ENCODE peak calls at places on chromosomes 16 and 17, in seven cellular contexts. One of them, this sample, is unnamed.

GRCh38 chr16:7378024-7378695 is 45.5 kb downstream of the RBFOX1 start:
- DNase-seq in endodermal cell: no peak
- DNase-seq in stimulated activated naive CD8-positive, alpha-beta T cell treated with anti-CD3 and anti-CD28 coated beads, Interleukin-15, Interleukin-2, amounts not matched to agents 100 U/mL and 50 U/mL, for 24 hours: no peak
- DNase-seq in activated T-helper 1 cell treated with Interleukin-2 at 50 U/mL for 16 hours: no peak
- DNase-seq in LoVo: no peak
- DNase-seq in DMS53: no peak
- DNase-seq in HFFc6: no peak
- DNase-seq in this sample: no peak

GRCh38 chr16:56102159-56102798 is 89.0 kb upstream of the GNAO1 start:
- DNase-seq in endodermal cell: no peak
- DNase-seq in stimulated activated naive CD8-positive, alpha-beta T cell treated with anti-CD3 and anti-CD28 coated beads, Interleukin-15, Interleukin-2, amounts not matched to agents 100 U/mL and 50 U/mL, for 24 hours: no peak
- DNase-seq in activated T-helper 1 cell treated with Interleukin-2 at 50 U/mL for 16 hours: no peak
- DNase-seq in LoVo: no peak
- DNase-seq in DMS53: no peak
- DNase-seq in HFFc6: no peak
- DNase-seq in this sample: no peak

GRCh38 chr17:9907883-9908648 is 3.0 kb upstream of the RCVRN start:
- DNase-seq in endodermal cell: peak; percentile 75
- DNase-seq in stimulated activated naive CD8-positive, alpha-beta T cell treated with anti-CD3 and anti-CD28 coated beads, Interleukin-15, Interleukin-2, amounts not matched to agents 100 U/mL and 50 U/mL, for 24 hours: no peak
- DNase-seq in activated T-helper 1 cell treated with Interleukin-2 at 50 U/mL for 16 hours: no peak
- DNase-seq in LoVo: no peak
- DNase-seq in DMS53: no peak
- DNase-seq in HFFc6: no peak
- DNase-seq in this sample: no peak

GRCh38 chr16:10879681-10880589 is 2.9 kb downstream of the CIITA start:
- DNase-seq in endodermal cell: no peak
- DNase-seq in stimulated activated naive CD8-positive, alpha-beta T cell treated with anti-CD3 and anti-CD28 coated beads, Interleukin-15, Interleukin-2, amounts not matched to agents 100 U/mL and 50 U/mL, for 24 hours: no peak
- DNase-seq in activated T-helper 1 cell treated with Interleukin-2 at 50 U/mL for 16 hours: no peak
- DNase-seq in LoVo: no peak
- DNase-seq in DMS53: no peak
- DNase-seq in HFFc6: no peak
- DNase-seq in this sample: no peak

GRCh38 chr17:73349138-73349537 is 37.3 kb upstream of the CDC42EP4 start:
- DNase-seq in endodermal cell: peak; percentile 76
- DNase-seq in stimulated activated naive CD8-positive, alpha-beta T cell treated with anti-CD3 and anti-CD28 coated beads, Interleukin-15, Interleukin-2, amounts not matched to agents 100 U/mL and 50 U/mL, for 24 hours: no peak
- DNase-seq in activated T-helper 1 cell treated with Interleukin-2 at 50 U/mL for 16 hours: no peak
- DNase-seq in LoVo: no peak
- DNase-seq in DMS53: no peak
- DNase-seq in HFFc6: no peak
- DNase-seq in this sample: no peak

GRCh38 chr16:89924925-89925307 is 1.8 kb downstream of the TUBB3 start:
- DNase-seq in endodermal cell: peak; percentile 66
- DNase-seq in stimulated activated naive CD8-positive, alpha-beta T cell treated with anti-CD3 and anti-CD28 coated beads, Interleukin-15, Interleukin-2, amounts not matched to agents 100 U/mL and 50 U/mL, for 24 hours: no peak
- DNase-seq in activated T-helper 1 cell treated with Interleukin-2 at 50 U/mL for 16 hours: no peak
- DNase-seq in LoVo: no peak
- DNase-seq in DMS53: peak; percentile 63
- DNase-seq in HFFc6: no peak
- DNase-seq in this sample: no peak

GRCh38 chr17:77958716-77959215 is 263 bp downstream of the TNRC6C start:
- DNase-seq in endodermal cell: no peak
- DNase-seq in stimulated activated naive CD8-positive, alpha-beta T cell treated with anti-CD3 and anti-CD28 coated beads, Interleukin-15, Interleukin-2, amounts not matched to agents 100 U/mL and 50 U/mL, for 24 hours: no peak
- DNase-seq in activated T-helper 1 cell treated with Interleukin-2 at 50 U/mL for 16 hours: no peak
- DNase-seq in LoVo: peak; percentile 8
- DNase-seq in DMS53: no peak
- DNase-seq in HFFc6: no peak
- DNase-seq in this sample: no peak

GRCh38 chr17:36183001-36183810 is 6.8 kb upstream of the TBC1D3B start:
- DNase-seq in endodermal cell: peak; percentile 99
- DNase-seq in stimulated activated naive CD8-positive, alpha-beta T cell treated with anti-CD3 and anti-CD28 coated beads, Interleukin-15, Interleukin-2, amounts not matched to agents 100 U/mL and 50 U/mL, for 24 hours: peak; percentile 55
- DNase-seq in activated T-helper 1 cell treated with Interleukin-2 at 50 U/mL for 16 hours: no peak
- DNase-seq in LoVo: peak; percentile 58
- DNase-seq in DMS53: peak; percentile 89
- DNase-seq in HFFc6: peak; percentile 53
- DNase-seq in this sample: no peak

GRCh38 chr17:56449176-56449575 is 144.3 kb upstream of the NOG start:
- DNase-seq in endodermal cell: no peak
- DNase-seq in stimulated activated naive CD8-positive, alpha-beta T cell treated with anti-CD3 and anti-CD28 coated beads, Interleukin-15, Interleukin-2, amounts not matched to agents 100 U/mL and 50 U/mL, for 24 hours: no peak
- DNase-seq in activated T-helper 1 cell treated with Interleukin-2 at 50 U/mL for 16 hours: no peak
- DNase-seq in LoVo: no peak
- DNase-seq in DMS53: no peak
- DNase-seq in HFFc6: no peak
- DNase-seq in this sample: no peak

GRCh38 chr16:73254983-73255382 is 207.1 kb upstream of the ZFHX3 start:
- DNase-seq in endodermal cell: no peak
- DNase-seq in stimulated activated naive CD8-positive, alpha-beta T cell treated with anti-CD3 and anti-CD28 coated beads, Interleukin-15, Interleukin-2, amounts not matched to agents 100 U/mL and 50 U/mL, for 24 hours: no peak
- DNase-seq in activated T-helper 1 cell treated with Interleukin-2 at 50 U/mL for 16 hours: no peak
- DNase-seq in LoVo: peak; percentile 66
- DNase-seq in DMS53: no peak
- DNase-seq in HFFc6: no peak
- DNase-seq in this sample: no peak

GRCh38 chr17:60077672-60078519 is 825 bp downstream of the HEATR6 start:
- DNase-seq in endodermal cell: no peak
- DNase-seq in stimulated activated naive CD8-positive, alpha-beta T cell treated with anti-CD3 and anti-CD28 coated beads, Interleukin-15, Interleukin-2, amounts not matched to agents 100 U/mL and 50 U/mL, for 24 hours: no peak
- DNase-seq in activated T-helper 1 cell treated with Interleukin-2 at 50 U/mL for 16 hours: peak; percentile 3
- DNase-seq in LoVo: no peak
- DNase-seq in DMS53: no peak
- DNase-seq in HFFc6: no peak
- DNase-seq in this sample: no peak

GRCh38 chr17:80970044-80970761 is 21.4 kb upstream of the CHMP6 start:
- DNase-seq in endodermal cell: peak; percentile 87
- DNase-seq in stimulated activated naive CD8-positive, alpha-beta T cell treated with anti-CD3 and anti-CD28 coated beads, Interleukin-15, Interleukin-2, amounts not matched to agents 100 U/mL and 50 U/mL, for 24 hours: peak; percentile 63
- DNase-seq in activated T-helper 1 cell treated with Interleukin-2 at 50 U/mL for 16 hours: peak; percentile 13
- DNase-seq in LoVo: no peak
- DNase-seq in DMS53: peak; percentile 79
- DNase-seq in HFFc6: no peak
- DNase-seq in this sample: no peak

GRCh38 chr17:58279016-58279671 is 1.6 kb downstream of the MPO start:
- DNase-seq in endodermal cell: no peak
- DNase-seq in stimulated activated naive CD8-positive, alpha-beta T cell treated with anti-CD3 and anti-CD28 coated beads, Interleukin-15, Interleukin-2, amounts not matched to agents 100 U/mL and 50 U/mL, for 24 hours: no peak
- DNase-seq in activated T-helper 1 cell treated with Interleukin-2 at 50 U/mL for 16 hours: no peak
- DNase-seq in LoVo: no peak
- DNase-seq in DMS53: peak; percentile 81
- DNase-seq in HFFc6: no peak
- DNase-seq in this sample: no peak

GRCh38 chr17:75844530-75845057 is 390 bp upstream of the UNC13D start:
- DNase-seq in endodermal cell: no peak
- DNase-seq in stimulated activated naive CD8-positive, alpha-beta T cell treated with anti-CD3 and anti-CD28 coated beads, Interleukin-15, Interleukin-2, amounts not matched to agents 100 U/mL and 50 U/mL, for 24 hours: no peak
- DNase-seq in activated T-helper 1 cell treated with Interleukin-2 at 50 U/mL for 16 hours: no peak
- DNase-seq in LoVo: peak; percentile 94
- DNase-seq in DMS53: no peak
- DNase-seq in HFFc6: no peak
- DNase-seq in this sample: no peak

GRCh38 chr16:56941856-56942331 is 10.0 kb downstream of the HERPUD1 start:
- DNase-seq in endodermal cell: no peak
- DNase-seq in stimulated activated naive CD8-positive, alpha-beta T cell treated with anti-CD3 and anti-CD28 coated beads, Interleukin-15, Interleukin-2, amounts not matched to agents 100 U/mL and 50 U/mL, for 24 hours: no peak
- DNase-seq in activated T-helper 1 cell treated with Interleukin-2 at 50 U/mL for 16 hours: no peak
- DNase-seq in LoVo: no peak
- DNase-seq in DMS53: no peak
- DNase-seq in HFFc6: no peak
- DNase-seq in this sample: no peak

GRCh38 chr17:79841369-79842135 is 2.3 kb upstream of the CBX4 start:
- DNase-seq in endodermal cell: peak; percentile 86
- DNase-seq in stimulated activated naive CD8-positive, alpha-beta T cell treated with anti-CD3 and anti-CD28 coated beads, Interleukin-15, Interleukin-2, amounts not matched to agents 100 U/mL and 50 U/mL, for 24 hours: peak; percentile 19
- DNase-seq in activated T-helper 1 cell treated with Interleukin-2 at 50 U/mL for 16 hours: no peak
- DNase-seq in LoVo: no peak
- DNase-seq in DMS53: peak; percentile 37
- DNase-seq in HFFc6: no peak
- DNase-seq in this sample: no peak

GRCh38 chr17:50564916-50565315 is 4.4 kb downstream of the CACNA1G start:
- DNase-seq in endodermal cell: no peak
- DNase-seq in stimulated activated naive CD8-positive, alpha-beta T cell treated with anti-CD3 and anti-CD28 coated beads, Interleukin-15, Interleukin-2, amounts not matched to agents 100 U/mL and 50 U/mL, for 24 hours: peak; percentile 15
- DNase-seq in activated T-helper 1 cell treated with Interleukin-2 at 50 U/mL for 16 hours: no peak
- DNase-seq in LoVo: no peak
- DNase-seq in DMS53: peak; percentile 53
- DNase-seq in HFFc6: peak; percentile 79
- DNase-seq in this sample: no peak

GRCh38 chr17:14301279-14301760 is 439 bp downstream of the HS3ST3B1 start:
- DNase-seq in endodermal cell: no peak
- DNase-seq in stimulated activated naive CD8-positive, alpha-beta T cell treated with anti-CD3 and anti-CD28 coated beads, Interleukin-15, Interleukin-2, amounts not matched to agents 100 U/mL and 50 U/mL, for 24 hours: peak; percentile 51
- DNase-seq in activated T-helper 1 cell treated with Interleukin-2 at 50 U/mL for 16 hours: no peak
- DNase-seq in LoVo: peak; percentile 46
- DNase-seq in DMS53: no peak
- DNase-seq in HFFc6: no peak
- DNase-seq in this sample: no peak

GRCh38 chr17:66250686-66251085 is 21.5 kb upstream of the APOH start:
- DNase-seq in endodermal cell: no peak
- DNase-seq in stimulated activated naive CD8-positive, alpha-beta T cell treated with anti-CD3 and anti-CD28 coated beads, Interleukin-15, Interleukin-2, amounts not matched to agents 100 U/mL and 50 U/mL, for 24 hours: no peak
- DNase-seq in activated T-helper 1 cell treated with Interleukin-2 at 50 U/mL for 16 hours: no peak
- DNase-seq in LoVo: no peak
- DNase-seq in DMS53: no peak
- DNase-seq in HFFc6: no peak
- DNase-seq in this sample: no peak

GRCh38 chr16:89099905-89100304 is 6.3 kb downstream of the ACSF3 start:
- DNase-seq in endodermal cell: no peak
- DNase-seq in stimulated activated naive CD8-positive, alpha-beta T cell treated with anti-CD3 and anti-CD28 coated beads, Interleukin-15, Interleukin-2, amounts not matched to agents 100 U/mL and 50 U/mL, for 24 hours: peak; percentile 48
- DNase-seq in activated T-helper 1 cell treated with Interleukin-2 at 50 U/mL for 16 hours: no peak
- DNase-seq in LoVo: no peak
- DNase-seq in DMS53: no peak
- DNase-seq in HFFc6: no peak
- DNase-seq in this sample: no peak

GRCh38 chr17:7438050-7438614 is 1.2 kb upstream of the FGF11 start:
- DNase-seq in endodermal cell: peak; percentile 93
- DNase-seq in stimulated activated naive CD8-positive, alpha-beta T cell treated with anti-CD3 and anti-CD28 coated beads, Interleukin-15, Interleukin-2, amounts not matched to agents 100 U/mL and 50 U/mL, for 24 hours: peak; percentile 80
- DNase-seq in activated T-helper 1 cell treated with Interleukin-2 at 50 U/mL for 16 hours: no peak
- DNase-seq in LoVo: no peak
- DNase-seq in DMS53: peak; percentile 77
- DNase-seq in HFFc6: no peak
- DNase-seq in this sample: peak; percentile 40

GRCh38 chr16:87701066-87701425 is 64.7 kb downstream of the KLHDC4 start:
- DNase-seq in endodermal cell: no peak
- DNase-seq in stimulated activated naive CD8-positive, alpha-beta T cell treated with anti-CD3 and anti-CD28 coated beads, Interleukin-15, Interleukin-2, amounts not matched to agents 100 U/mL and 50 U/mL, for 24 hours: no peak
- DNase-seq in activated T-helper 1 cell treated with Interleukin-2 at 50 U/mL for 16 hours: no peak
- DNase-seq in LoVo: no peak
- DNase-seq in DMS53: no peak
- DNase-seq in HFFc6: no peak
- DNase-seq in this sample: no peak

GRCh38 chr17:57328109-57328882 is 72.0 kb downstream of the MSI2 start:
- DNase-seq in endodermal cell: no peak
- DNase-seq in stimulated activated naive CD8-positive, alpha-beta T cell treated with anti-CD3 and anti-CD28 coated beads, Interleukin-15, Interleukin-2, amounts not matched to agents 100 U/mL and 50 U/mL, for 24 hours: no peak
- DNase-seq in activated T-helper 1 cell treated with Interleukin-2 at 50 U/mL for 16 hours: no peak
- DNase-seq in LoVo: no peak
- DNase-seq in DMS53: no peak
- DNase-seq in HFFc6: no peak
- DNase-seq in this sample: no peak

GRCh38 chr17:45218895-45219661 is 2.6 kb upstream of the FMNL1 start:
- DNase-seq in endodermal cell: peak; percentile 98
- DNase-seq in stimulated activated naive CD8-positive, alpha-beta T cell treated with anti-CD3 and anti-CD28 coated beads, Interleukin-15, Interleukin-2, amounts not matched to agents 100 U/mL and 50 U/mL, for 24 hours: peak; percentile 93
- DNase-seq in activated T-helper 1 cell treated with Interleukin-2 at 50 U/mL for 16 hours: peak; percentile 71
- DNase-seq in LoVo: peak; percentile 83
- DNase-seq in DMS53: peak; percentile 88
- DNase-seq in HFFc6: peak; percentile 62
- DNase-seq in this sample: peak; percentile 72

GRCh38 chr16:35298460-35299243 is 1839.2 kb downstream of the TP53TG3F start:
- DNase-seq in endodermal cell: no peak
- DNase-seq in stimulated activated naive CD8-positive, alpha-beta T cell treated with anti-CD3 and anti-CD28 coated beads, Interleukin-15, Interleukin-2, amounts not matched to agents 100 U/mL and 50 U/mL, for 24 hours: no peak
- DNase-seq in activated T-helper 1 cell treated with Interleukin-2 at 50 U/mL for 16 hours: no peak
- DNase-seq in LoVo: no peak
- DNase-seq in DMS53: no peak
- DNase-seq in HFFc6: no peak
- DNase-seq in this sample: no peak

GRCh38 chr17:69060835-69061234 is at the start of gene ABCA9:
- DNase-seq in endodermal cell: no peak
- DNase-seq in stimulated activated naive CD8-positive, alpha-beta T cell treated with anti-CD3 and anti-CD28 coated beads, Interleukin-15, Interleukin-2, amounts not matched to agents 100 U/mL and 50 U/mL, for 24 hours: no peak
- DNase-seq in activated T-helper 1 cell treated with Interleukin-2 at 50 U/mL for 16 hours: no peak
- DNase-seq in LoVo: no peak
- DNase-seq in DMS53: no peak
- DNase-seq in HFFc6: no peak
- DNase-seq in this sample: no peak

GRCh38 chr17:62075308-62075815 is 10.3 kb upstream of the MED13 start:
- DNase-seq in endodermal cell: peak; percentile 52
- DNase-seq in stimulated activated naive CD8-positive, alpha-beta T cell treated with anti-CD3 and anti-CD28 coated beads, Interleukin-15, Interleukin-2, amounts not matched to agents 100 U/mL and 50 U/mL, for 24 hours: no peak
- DNase-seq in activated T-helper 1 cell treated with Interleukin-2 at 50 U/mL for 16 hours: no peak
- DNase-seq in LoVo: no peak
- DNase-seq in DMS53: no peak
- DNase-seq in HFFc6: no peak
- DNase-seq in this sample: no peak

GRCh38 chr16:5186381-5186903 is 88.8 kb upstream of the EEF2KMT start:
- DNase-seq in endodermal cell: no peak
- DNase-seq in stimulated activated naive CD8-positive, alpha-beta T cell treated with anti-CD3 and anti-CD28 coated beads, Interleukin-15, Interleukin-2, amounts not matched to agents 100 U/mL and 50 U/mL, for 24 hours: no peak
- DNase-seq in activated T-helper 1 cell treated with Interleukin-2 at 50 U/mL for 16 hours: no peak
- DNase-seq in LoVo: no peak
- DNase-seq in DMS53: no peak
- DNase-seq in HFFc6: no peak
- DNase-seq in this sample: no peak

GRCh38 chr16:29842732-29843346 is 20.2 kb downstream of the CDIPT start:
- DNase-seq in endodermal cell: no peak
- DNase-seq in stimulated activated naive CD8-positive, alpha-beta T cell treated with anti-CD3 and anti-CD28 coated beads, Interleukin-15, Interleukin-2, amounts not matched to agents 100 U/mL and 50 U/mL, for 24 hours: no peak
- DNase-seq in activated T-helper 1 cell treated with Interleukin-2 at 50 U/mL for 16 hours: no peak
- DNase-seq in LoVo: no peak
- DNase-seq in DMS53: peak; percentile 11
- DNase-seq in HFFc6: no peak
- DNase-seq in this sample: no peak

GRCh38 chr17:43880420-43880991 is 26.8 kb downstream of the MPP2 start:
- DNase-seq in endodermal cell: peak; percentile 92
- DNase-seq in stimulated activated naive CD8-positive, alpha-beta T cell treated with anti-CD3 and anti-CD28 coated beads, Interleukin-15, Interleukin-2, amounts not matched to agents 100 U/mL and 50 U/mL, for 24 hours: peak; percentile 52
- DNase-seq in activated T-helper 1 cell treated with Interleukin-2 at 50 U/mL for 16 hours: no peak
- DNase-seq in LoVo: peak; percentile 50
- DNase-seq in DMS53: peak; percentile 83
- DNase-seq in HFFc6: no peak
- DNase-seq in this sample: peak; percentile 15

GRCh38 chr17:72514888-72515287 is 394.1 kb downstream of the SOX9 start:
- DNase-seq in endodermal cell: no peak
- DNase-seq in stimulated activated naive CD8-positive, alpha-beta T cell treated with anti-CD3 and anti-CD28 coated beads, Interleukin-15, Interleukin-2, amounts not matched to agents 100 U/mL and 50 U/mL, for 24 hours: no peak
- DNase-seq in activated T-helper 1 cell treated with Interleukin-2 at 50 U/mL for 16 hours: no peak
- DNase-seq in LoVo: no peak
- DNase-seq in DMS53: no peak
- DNase-seq in HFFc6: no peak
- DNase-seq in this sample: no peak

GRCh38 chr17:64477849-64478248 is 19.0 kb downstream of the POLG2 start:
- DNase-seq in endodermal cell: no peak
- DNase-seq in stimulated activated naive CD8-positive, alpha-beta T cell treated with anti-CD3 and anti-CD28 coated beads, Interleukin-15, Interleukin-2, amounts not matched to agents 100 U/mL and 50 U/mL, for 24 hours: no peak
- DNase-seq in activated T-helper 1 cell treated with Interleukin-2 at 50 U/mL for 16 hours: no peak
- DNase-seq in LoVo: no peak
- DNase-seq in DMS53: no peak
- DNase-seq in HFFc6: no peak
- DNase-seq in this sample: no peak

GRCh38 chr16:29978081-29978480 is 4.4 kb downstream of the TAOK2 start:
- DNase-seq in endodermal cell: no peak
- DNase-seq in stimulated activated naive CD8-positive, alpha-beta T cell treated with anti-CD3 and anti-CD28 coated beads, Interleukin-15, Interleukin-2, amounts not matched to agents 100 U/mL and 50 U/mL, for 24 hours: no peak
- DNase-seq in activated T-helper 1 cell treated with Interleukin-2 at 50 U/mL for 16 hours: no peak
- DNase-seq in LoVo: no peak
- DNase-seq in DMS53: no peak
- DNase-seq in HFFc6: no peak
- DNase-seq in this sample: no peak

This sample was measured in T-helper 17 cell.